ENCODE peak calls at places on chromosomes 2 and 18, in nine cellular contexts. E, W, K, S, G, V, N, O and B are unnamed samples.
A peak's percentile ranks its signal among the peaks of the same experiment; 100 is the strongest.

GRCh38 chr2:201546576-201546975 is 95.0 kb downstream of the STRADB start:
- DNase-seq in V (no peak), G (no peak), E (no peak), S (no peak), N (no peak), W (peak; percentile 65), K (no peak), O (no peak), B (no peak)

GRCh38 chr2:241890524-241891235 is 21.2 kb downstream of the RTP5 start:
- DNase-seq in S (no peak), W (no peak), V (no peak), O (peak; percentile 74), N (no peak), K (no peak), G (no peak), E (no peak), B (no peak)

GRCh38 chr18:47931707-47932103 is 1.2 kb upstream of the SMAD2 start:
- DNase-seq in G (peak; percentile 39), S (no peak), N (peak; percentile 33), E (no peak), V (peak; percentile 9), K (no peak), W (no peak), O (peak; percentile 28), B (no peak)

GRCh38 chr2:177165731-177166711 is 46.6 kb upstream of the HNRNPA3 start:
- DNase-seq in E (no peak), S (peak; percentile 42), G (no peak), W (peak; percentile 40), N (peak; percentile 22), K (no peak), V (no peak), O (no peak), B (no peak)

GRCh38 chr2:65602851-65603250 is 170.5 kb upstream of the SPRED2 start:
- DNase-seq in O (no peak), S (no peak), W (no peak), V (no peak), K (no peak), G (no peak), N (no peak), E (no peak), B (no peak)

GRCh38 chr18:35223797-35224196 is 17.0 kb upstream of the ZNF397 start:
- DNase-seq in V (no peak), G (no peak), N (no peak), S (no peak), K (no peak), O (no peak), E (no peak), W (no peak), B (no peak)

GRCh38 chr18:3452750-3453539 is 3.0 kb downstream of the TGIF1 start:
- DNase-seq in O (no peak), S (no peak), V (no peak), G (no peak), K (no peak), W (peak; percentile 41), N (peak; percentile 37), E (no peak), B (no peak)

GRCh38 chr2:185608799-185609198 is 129.8 kb upstream of the FSIP2 start:
- DNase-seq in K (no peak), O (no peak), G (no peak), W (no peak), N (no peak), V (no peak), E (no peak), S (no peak), B (no peak)

GRCh38 chr2:144071461-144071860 is 448.5 kb downstream of the ZEB2 start:
- DNase-seq in G (no peak), S (no peak), E (no peak), W (peak; percentile 81), N (no peak), K (no peak), V (no peak), O (no peak), B (no peak)

GRCh38 chr18:46480187-46480586 is 176.8 kb downstream of the LOXHD1 start:
- DNase-seq in O (no peak), G (no peak), W (no peak), N (no peak), E (no peak), V (no peak), S (no peak), K (no peak), B (no peak)

GRCh38 chr2:236776695-236777251 is 207.1 kb downstream of the ACKR3 start:
- DNase-seq in O (no peak), W (peak; percentile 35), S (peak; percentile 62), V (no peak), E (peak; percentile 31), N (no peak), G (no peak), K (no peak), B (no peak)

GRCh38 chr18:42306208-42306980 is 351.4 kb downstream of the PIK3C3 start:
- DNase-seq in E (no peak), V (no peak), S (no peak), O (no peak), K (no peak), G (no peak), W (no peak), N (no peak), B (no peak)

GRCh38 chr2:42045956-42046748 is 1.7 kb upstream of the PKDCC start:
- DNase-seq in K (peak; percentile 45), S (no peak), N (no peak), E (no peak), O (no peak), G (peak; percentile 35), V (no peak), W (no peak), B (no peak)

GRCh38 chr18:72572896-72573295 is 28.8 kb upstream of the CBLN2 start:
- DNase-seq in G (no peak), O (no peak), N (no peak), W (no peak), K (no peak), E (no peak), S (no peak), V (no peak), B (no peak)

GRCh38 chr2:101175991-101176390 is 24.8 kb upstream of the TBC1D8 start:
- DNase-seq in G (no peak), S (no peak), W (no peak), N (no peak), V (no peak), O (no peak), E (peak; percentile 30), K (no peak), B (no peak)

GRCh38 chr2:169775765-169776482 is 22.7 kb upstream of the SSB start:
- DNase-seq in W (peak; percentile 70), K (no peak), E (peak; percentile 31), N (no peak), V (no peak), G (no peak), S (no peak), O (no peak), B (no peak)

GRCh38 chr2:98730851-98731708 is at the start of gene MGAT4A:
- DNase-seq in S (peak; percentile 65), O (peak; percentile 49), G (peak; percentile 88), N (peak; percentile 88), W (no peak), K (peak; percentile 90), E (peak; percentile 43), V (peak; percentile 43), B (no peak)

GRCh38 chr2:215038411-215038810 is 100.0 kb downstream of the ABCA12 start:
- DNase-seq in V (no peak), K (no peak), N (no peak), G (no peak), W (no peak), S (no peak), E (no peak), O (no peak), B (no peak)

GRCh38 chr2:38690499-38691420 is 24.8 kb downstream of the GALM start:
- DNase-seq in E (peak; percentile 86), K (no peak), V (no peak), G (no peak), W (peak; percentile 97), S (no peak), N (peak; percentile 58), O (no peak), B (no peak)

DNA sequence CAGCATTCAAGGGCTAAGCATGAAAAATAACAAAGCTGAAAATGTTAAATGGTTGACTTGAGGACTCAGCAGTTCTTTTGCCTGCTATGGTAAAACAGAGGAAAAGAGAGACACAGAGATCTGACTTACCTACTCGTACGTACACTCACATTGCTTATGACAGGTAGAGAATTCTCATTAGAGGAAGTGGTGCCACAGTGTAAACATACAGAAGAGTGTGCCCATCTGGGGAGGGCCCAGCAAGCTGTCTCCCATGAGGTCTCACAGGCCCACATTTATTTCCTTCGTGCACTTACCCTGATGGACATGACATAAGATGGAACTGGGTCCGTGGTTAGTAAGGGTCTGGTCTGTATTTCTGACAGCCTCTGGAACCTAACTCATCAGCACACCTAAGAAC is 729.1 kb downstream of the BCL11A start:
- DNase-seq in G (no peak), O (no peak), K (no peak), V (no peak), E (no peak), W (no peak), S (no peak), N (no peak), B (no peak)
- TF ChIP-seq CTCF in G (no peak), O (no peak), K (no peak), V (no peak), E (no peak), W (no peak), S (no peak), N (no peak), B (no peak)

GRCh38 chr2:240782886-240783818 is 36.9 kb downstream of the KIF1A start:
- DNase-seq in N (no peak), G (no peak), V (no peak), W (no peak), S (no peak), O (no peak), E (no peak), K (no peak), B (no peak)
- H3K36me3 ChIP-seq in N (no peaks in the 10 kb centered on the region), G (no peaks in the 10 kb centered on the region), V (no peaks in the 10 kb centered on the region), W (no peaks in the 10 kb centered on the region), S (no peaks in the 10 kb centered on the region), O (no peaks in the 10 kb centered on the region), E (no peaks in the 10 kb centered on the region), K (no peaks in the 10 kb centered on the region), B (no peaks in the 10 kb centered on the region)

GRCh38 chr2:126634273-126634861 is 21.6 kb upstream of the GYPC start:
- DNase-seq in G (no peak), K (peak; percentile 62), V (no peak), S (no peak), E (no peak), W (peak; percentile 17), O (no peak), N (peak; percentile 23), B (no peak)
- TF ChIP-seq CTCF in G (peak; percentile 62), K (peak; percentile 60), V (no peak), S (no peak), E (peak; percentile 12), W (peak; percentile 49), O (no peak), N (peak; percentile 33), B (no peak)

DNA sequence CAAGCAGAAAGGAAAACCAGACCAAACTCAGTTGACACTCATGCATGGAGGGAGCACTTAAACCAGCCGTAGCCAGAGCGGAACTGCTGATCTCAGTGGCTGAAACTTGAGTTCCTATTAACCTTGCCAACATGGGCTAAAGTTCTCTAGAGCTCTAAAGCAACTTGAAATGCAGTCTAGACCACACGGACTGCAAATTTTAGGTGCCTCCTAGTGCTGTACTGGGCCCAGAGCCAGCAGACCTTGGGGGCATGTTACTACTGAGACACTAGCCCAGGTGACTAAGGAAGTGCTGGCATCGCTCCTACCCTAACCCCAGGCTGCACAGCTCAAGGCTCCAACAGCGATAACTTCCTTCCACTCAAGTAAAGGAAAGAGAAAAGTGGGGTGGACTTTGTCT is 236.5 kb downstream of the AKAIN1 start:
- DNase-seq in V (no peak), E (no peak), S (no peak), O (no peak), G (no peak), W (no peak), N (no peak), K (no peak), B (no peak)
- H3K36me3 ChIP-seq in V (no peaks in the 10 kb centered on the region), E (no peaks in the 10 kb centered on the region), S (no peaks in the 10 kb centered on the region), O (no peaks in the 10 kb centered on the region), G (no peaks in the 10 kb centered on the region), W (no peaks in the 10 kb centered on the region), N (no peaks in the 10 kb centered on the region), K (no peaks in the 10 kb centered on the region), B (no peaks in the 10 kb centered on the region)